ENCODE peak calls at places on chromosome 5, in five cellular contexts. Y is bronchial epithelial cell, Q is neural crest cell, O is Calu3, T is gastrocnemius medialis. B is an unnamed sample.

GRCh38 chr5:17895296-17896058 is 261.2 kb downstream of the TAF11L14 start:
- DNase-seq in Y (peak), Q (no peak), O (no peak), T (no peak), B (no peak)

GRCh38 chr5:133050500-133050899 is 1.3 kb upstream of the HSPA4 start:
- DNase-seq in Y (no peak), Q (no peak), O (no peak), T (no peak), B (no peak)

GRCh38 chr5:169626779-169627178 is 10.3 kb upstream of the DOCK2 start:
- DNase-seq in Y (peak), Q (no peak), O (no peak), T (no peak), B (no peak)

GRCh38 chr5:52989781-52990530 is 804 bp downstream of the ITGA2 start:
- DNase-seq in Y (no peak), Q (peak), O (peak), T (no peak), B (peak)

GRCh38 chr5:17022296-17022695 is 86.2 kb upstream of the MYO10 start:
- DNase-seq in Y (no peak), Q (no peak), O (no peak), T (no peak), B (no peak)

GRCh38 chr5:65172486-65173129 is 309.1 kb downstream of the ADAMTS6 start:
- DNase-seq in Y (peak), Q (no peak), O (no peak), T (no peak), B (no peak)

GRCh38 chr5:80055491-80056170 is 20.5 kb downstream of the THBS4 start:
- DNase-seq in Y (peak), Q (no peak), O (peak), T (no peak), B (peak)

GRCh38 chr5:51974834-51975233 is 591.6 kb downstream of the ISL1 start:
- DNase-seq in Y (no peak), Q (no peak), O (no peak), T (no peak), B (no peak)

GRCh38 chr5:79962580-79963222 is 28.4 kb downstream of the MTX3 start:
- DNase-seq in Y (peak), Q (no peak), O (no peak), T (no peak), B (no peak)

DNA sequence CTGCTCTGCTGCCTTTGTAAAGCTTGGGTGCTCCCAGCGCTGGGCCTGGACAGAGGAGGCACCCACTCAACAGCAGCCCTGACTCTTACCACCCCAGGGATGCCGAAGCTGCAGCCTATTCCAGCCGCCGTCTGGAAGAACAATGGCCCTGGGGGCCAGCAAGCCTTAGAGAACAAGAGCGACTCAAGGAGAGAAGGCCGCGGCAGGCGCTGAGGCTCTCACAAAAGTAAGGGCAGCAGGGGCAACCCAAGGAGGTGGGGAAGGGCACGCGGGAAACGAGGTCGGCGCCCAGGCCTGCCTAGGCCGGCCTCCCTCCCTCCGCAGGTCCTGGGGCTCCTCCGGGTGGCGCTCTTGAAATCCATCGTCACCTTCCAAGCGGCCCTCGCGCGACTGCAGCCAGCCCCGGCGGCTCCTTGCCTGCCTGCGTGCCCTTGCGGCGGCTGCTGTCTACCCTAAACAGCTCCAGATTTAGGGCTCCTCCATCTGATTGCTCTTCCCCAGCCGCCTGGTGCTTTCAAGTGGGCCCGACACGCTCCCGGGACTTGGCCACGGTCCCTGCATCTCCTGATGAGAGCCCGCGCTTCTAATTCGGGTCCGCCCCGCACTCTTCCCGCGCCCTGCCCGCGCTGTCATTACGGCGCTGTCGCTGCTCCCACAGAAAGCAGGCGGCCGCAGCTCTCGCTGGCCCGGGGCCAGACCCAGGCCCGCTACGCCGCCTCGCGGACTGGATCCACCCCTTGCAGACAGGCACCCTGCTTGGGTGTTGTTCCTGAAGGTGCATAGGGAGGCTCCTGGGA is 213.3 kb downstream of the SEMA6A start:
- DNase-seq in Y (peak), Q (peak), O (peak), T (peak), B (no peak)
- TF ChIP-seq CTCF in Y (peak), Q (peak), O (no peak), T (no peak), B (no peak)

DNA sequence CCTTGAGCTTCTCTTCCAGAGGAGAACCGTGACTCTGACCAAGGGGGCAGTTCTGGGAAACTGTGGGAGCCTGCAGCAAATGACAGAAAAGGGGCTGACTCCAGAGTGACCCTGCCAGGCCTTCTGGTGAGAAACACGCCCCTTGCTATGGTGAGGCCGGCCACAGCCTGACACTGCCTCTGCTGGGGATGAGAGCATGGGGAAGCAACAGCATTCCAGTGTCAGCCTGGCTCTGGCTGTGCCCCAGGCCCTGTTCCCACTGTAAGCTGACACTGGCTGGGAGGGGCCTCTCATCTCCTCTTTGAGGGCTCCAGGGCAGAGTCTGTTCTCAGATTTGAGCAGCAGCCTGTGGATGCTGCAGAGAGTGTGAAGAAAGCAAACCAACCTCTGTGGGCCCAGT is 180.0 kb upstream of the IL12B start:
- DNase-seq in Y (peak), Q (peak), O (peak), T (peak), B (no peak)
- TF ChIP-seq CTCF in Y (no peak), Q (peak), O (no peak), T (no peak), B (no peak)

DNA sequence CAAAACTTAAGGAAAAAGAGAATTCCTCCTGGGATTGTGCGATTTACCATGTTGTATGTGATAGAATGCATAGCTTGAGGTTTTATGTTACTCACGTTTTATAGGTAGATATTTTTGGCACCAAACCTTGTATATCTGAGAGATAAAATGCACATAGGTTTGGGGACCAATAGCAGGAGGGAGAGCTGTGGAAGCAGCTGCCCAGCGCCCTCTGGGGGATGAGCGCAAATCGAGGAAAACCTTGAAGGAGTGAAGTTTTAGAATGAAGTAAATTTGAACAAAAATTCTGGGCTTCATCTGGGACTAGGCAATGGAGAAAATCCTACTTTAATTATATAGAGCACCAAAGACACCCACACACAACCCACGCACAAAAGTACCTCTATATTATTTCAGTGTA is 197.0 kb downstream of the ADCY2 start:
- DNase-seq in Y (no peak), Q (peak), O (no peak), T (no peak), B (no peak)
- TF ChIP-seq CTCF in Y (peak), Q (peak), O (no peak), T (no peak), B (peak)

DNA sequence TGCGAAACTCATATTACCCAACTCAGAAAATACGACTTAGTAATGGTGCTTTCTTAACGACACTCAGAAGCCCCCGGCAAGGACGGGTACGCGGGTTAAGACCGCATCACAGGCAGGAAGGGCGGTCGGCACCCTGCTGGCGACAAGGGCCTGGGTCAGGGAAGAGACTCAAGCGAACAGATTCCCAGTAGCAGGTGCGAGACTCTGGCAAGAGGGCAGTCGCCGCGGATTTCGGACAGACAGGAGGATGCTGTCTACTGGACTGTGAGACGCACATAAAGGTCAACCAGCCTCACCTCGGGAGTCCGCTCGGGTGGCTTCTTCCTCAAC is 398 bp downstream of the RAPGEF6 start:
- DNase-seq in Y (peak), Q (peak), O (peak), T (peak), B (peak)
- TF ChIP-seq CTCF in Y (peak), Q (peak), O (no peak), T (peak), B (peak)

DNA sequence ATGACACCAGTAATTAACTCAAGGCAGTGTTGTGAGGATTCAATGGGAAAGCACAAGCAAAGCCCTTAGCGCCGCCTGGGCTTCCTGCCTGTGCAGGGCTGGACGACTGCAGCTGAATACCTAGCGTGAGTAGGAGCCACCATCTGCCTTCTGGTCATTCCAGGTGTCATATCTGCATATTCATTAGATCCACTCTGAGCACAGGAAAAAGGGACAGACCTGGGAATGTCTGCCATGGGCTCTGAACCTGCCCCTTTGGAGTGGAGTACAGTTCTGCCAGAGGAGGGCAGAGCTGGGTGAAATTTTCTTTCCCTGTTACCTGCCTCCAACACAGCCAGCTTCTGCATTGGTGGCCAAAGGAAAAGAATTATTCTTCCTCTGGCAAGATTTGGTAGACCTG is 298.8 kb downstream of the NSG2 start:
- DNase-seq in Y (no peak), Q (no peak), O (peak), T (no peak), B (no peak)
- TF ChIP-seq CTCF in Y (no peak), Q (no peak), O (no peak), T (no peak), B (no peak)

GRCh38 chr5:139077899-139078298 is 120.3 kb downstream of the SIL1 start:
- DNase-seq in Y (no peak), Q (no peak), O (no peak), T (no peak), B (no peak)

GRCh38 chr5:139075066-139076050 is 122.8 kb downstream of the SIL1 start:
- DNase-seq in Y (no peak), Q (no peak), O (no peak), T (no peak), B (no peak)

GRCh38 chr5:139079969-139080368 is 118.2 kb downstream of the SIL1 start:
- DNase-seq in Y (no peak), Q (no peak), O (no peak), T (no peak), B (no peak)

GRCh38 chr5:139076117-139076516 is 122.1 kb downstream of the SIL1 start:
- DNase-seq in Y (no peak), Q (no peak), O (no peak), T (no peak), B (no peak)

GRCh38 chr5:139078345-139078744 is 119.8 kb downstream of the SIL1 start:
- DNase-seq in Y (no peak), Q (no peak), O (no peak), T (no peak), B (no peak)
- TF ChIP-seq CTCF in Y (no peak), Q (no peak), O (no peak), T (no peak), B (no peak)

GRCh38 chr5:136028782-136029742 is at the start of gene TGFBI:
- DNase-seq in Y (no peak), Q (peak), O (peak), T (peak), B (peak)
- TF ChIP-seq CTCF in Y (peak), Q (no peak), O (peak), T (no peak), B (peak)

DNA sequence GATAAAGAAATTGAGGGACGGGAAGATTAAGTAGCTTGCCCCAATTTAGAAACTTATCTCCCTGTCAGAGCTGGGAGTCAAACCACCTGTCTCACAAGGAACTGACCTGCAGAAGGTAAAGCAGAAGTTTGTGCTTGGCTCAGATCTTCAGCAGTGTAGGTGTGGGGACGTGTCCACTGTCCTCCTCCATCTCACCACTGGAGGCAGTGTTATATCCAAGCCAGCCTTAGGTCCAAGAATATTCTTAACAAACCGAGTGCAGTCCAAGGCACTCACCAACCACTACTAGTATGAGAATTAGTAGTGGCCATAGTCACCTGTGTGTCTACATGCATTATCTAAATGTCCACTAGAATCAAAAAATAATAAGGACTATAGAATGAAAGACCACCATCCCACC is 86.3 kb upstream of the IRX1 start:
- DNase-seq in Y (no peak), Q (no peak), O (no peak), T (no peak), B (no peak)
- TF ChIP-seq CTCF in Y (peak), Q (peak), O (no peak), T (no peak), B (peak)

GRCh38 chr5:14142202-14142855 is 813 bp upstream of the TRIO start:
- DNase-seq in Y (no peak), Q (peak), O (no peak), T (no peak), B (no peak)

GRCh38 chr5:14143509-14143842 is 334 bp downstream of the TRIO start:
- DNase-seq in Y (no peak), Q (no peak), O (no peak), T (no peak), B (no peak)

GRCh38 chr5:14142856-14143508 is at the start of gene TRIO:
- DNase-seq in Y (peak), Q (peak), O (peak), T (peak), B (peak)

GRCh38 chr5:14143843-14144585 is 872 bp downstream of the TRIO start:
- DNase-seq in Y (no peak), Q (peak), O (peak), T (peak), B (peak)

GRCh38 chr5:14141764-14142163 is 1.4 kb upstream of the TRIO start:
- DNase-seq in Y (no peak), Q (no peak), O (no peak), T (no peak), B (no peak)
- TF ChIP-seq CTCF in Y (no peak), Q (no peak), O (no peak), T (no peak), B (no peak)

B was measured in RWPE2.